ENCODE peak calls at places on chromosome 4, in four cellular contexts. J, D, O and K are unnamed samples.

GRCh38 chr4:130359537-130359936 is 1263.6 kb downstream of the C4orf33 start:
- DNase-seq in O (no peak), J (no peak), D (peak; percentile 64), K (no peak)

GRCh38 chr4:71732706-71733105 is 51.2 kb downstream of the GC start:
- DNase-seq in D (peak; percentile 46), J (no peak), O (peak; percentile 52), K (no peak)

GRCh38 chr4:121096629-121097028 is 24.3 kb upstream of the NDNF start:
- DNase-seq in O (peak; percentile 26), D (peak; percentile 58), J (no peak), K (no peak)

GRCh38 chr4:3320361-3321023 is 27.7 kb downstream of the RGS12 start:
- DNase-seq in D (no peak), J (no peak), O (peak; percentile 71), K (peak; percentile 31)

GRCh38 chr4:83392562-83392961 is 57.9 kb upstream of the HPSE start:
- DNase-seq in D (no peak), J (no peak), O (no peak), K (no peak)

GRCh38 chr4:85672116-85672515 is 197.2 kb downstream of the ARHGAP24 start:
- DNase-seq in D (no peak), O (no peak), J (no peak), K (no peak)

GRCh38 chr4:105994061-105994460 is 98.8 kb downstream of the NPNT start:
- DNase-seq in D (no peak), J (no peak), O (no peak), K (no peak)

GRCh38 chr4:156593464-156593863 is 378.1 kb downstream of the PDGFC start:
- DNase-seq in O (no peak), J (no peak), D (no peak), K (no peak)

GRCh38 chr4:7552466-7552865 is 117.7 kb upstream of the PSAPL1 start:
- DNase-seq in D (no peak), O (no peak), J (no peak), K (no peak)

GRCh38 chr4:2938906-2939305 is 24.3 kb downstream of the NOP14 start:
- DNase-seq in D (no peak), J (no peak), O (no peak), K (peak; percentile 48)

GRCh38 chr4:56990109-56990508 is 11.4 kb downstream of the POLR2B start:
- DNase-seq in J (no peak), D (peak; percentile 64), O (no peak), K (no peak)

GRCh38 chr4:36278789-36279188 is 2.6 kb upstream of the DTHD1 start:
- DNase-seq in O (no peak), D (no peak), J (no peak), K (no peak)

GRCh38 chr4:106809083-106809482 is 227.0 kb downstream of the DKK2 start:
- DNase-seq in O (peak; percentile 49), D (peak; percentile 67), J (no peak), K (no peak)

GRCh38 chr4:121192500-121192899 is 28.4 kb upstream of the TNIP3 start:
- DNase-seq in O (peak; percentile 64), J (no peak), D (peak; percentile 70), K (no peak)

GRCh38 chr4:18406220-18406619 is 384.7 kb upstream of the LCORL start:
- DNase-seq in O (no peak), J (no peak), D (no peak), K (no peak)

GRCh38 chr4:142314686-142315085 is 531.4 kb downstream of the INPP4B start:
- DNase-seq in J (no peak), D (no peak), O (peak; percentile 78), K (no peak)

GRCh38 chr4:53313510-53313909 is 52.4 kb downstream of the SCFD2 start:
- DNase-seq in O (peak; percentile 29), D (peak; percentile 61), J (no peak), K (no peak)

GRCh38 chr4:87188063-87188462 is 32.4 kb downstream of the KLHL8 start:
- DNase-seq in J (no peak), O (no peak), D (peak; percentile 19), K (no peak)

GRCh38 chr4:26433556-26433955 is 56.7 kb downstream of the CCKAR start:
- DNase-seq in J (no peak), D (peak; percentile 19), O (no peak), K (no peak)

GRCh38 chr4:158253350-158253980 is 43.2 kb downstream of the TMEM144 start:
- DNase-seq in D (peak; percentile 75), J (no peak), O (peak; percentile 78), K (no peak)

GRCh38 chr4:41245983-41246382 is 10.7 kb upstream of the UCHL1 start:
- DNase-seq in J (no peak), D (no peak), O (no peak), K (no peak)

GRCh38 chr4:184313710-184314659 is 96.3 kb upstream of the ENPP6 start:
- DNase-seq in D (no peak), J (no peak), O (no peak), K (no peak)

GRCh38 chr4:69744157-69744478 is 16.3 kb downstream of the SULT1B1 start:
- DNase-seq in D (no peak), J (no peak), O (no peak), K (no peak)

GRCh38 chr4:13126976-13127910 is 356.9 kb downstream of the RAB28 start:
- DNase-seq in D (no peak), J (no peak), O (peak; percentile 20), K (no peak)

GRCh38 chr4:61543976-61544375 is 343.9 kb downstream of the ADGRL3 start:
- DNase-seq in D (no peak), J (no peak), O (no peak), K (no peak)

GRCh38 chr4:187826725-187827124 is 168.8 kb upstream of the ZFP42 start:
- DNase-seq in J (no peak), D (no peak), O (no peak), K (no peak)
- TF ChIP-seq CTCF in J (no peak), D (no peak), O (no peak), K (no peak)

GRCh38 chr4:163382178-163382869 is 38.6 kb downstream of the NPY5R start:
- DNase-seq in O (no peak), J (no peak), D (no peak), K (no peak)
- H3K27ac ChIP-seq in O (no peak overlapping the region), J (no peak overlapping the region), D (no peak overlapping the region), K (no peak overlapping the region)

GRCh38 chr4:48947731-48948130 is 38.3 kb upstream of the CWH43 start:
- DNase-seq in O (no peak), D (no peak), J (no peak), K (no peak)
- TF ChIP-seq CTCF in O (no peak), D (no peak), J (no peak), K (no peak)

DNA sequence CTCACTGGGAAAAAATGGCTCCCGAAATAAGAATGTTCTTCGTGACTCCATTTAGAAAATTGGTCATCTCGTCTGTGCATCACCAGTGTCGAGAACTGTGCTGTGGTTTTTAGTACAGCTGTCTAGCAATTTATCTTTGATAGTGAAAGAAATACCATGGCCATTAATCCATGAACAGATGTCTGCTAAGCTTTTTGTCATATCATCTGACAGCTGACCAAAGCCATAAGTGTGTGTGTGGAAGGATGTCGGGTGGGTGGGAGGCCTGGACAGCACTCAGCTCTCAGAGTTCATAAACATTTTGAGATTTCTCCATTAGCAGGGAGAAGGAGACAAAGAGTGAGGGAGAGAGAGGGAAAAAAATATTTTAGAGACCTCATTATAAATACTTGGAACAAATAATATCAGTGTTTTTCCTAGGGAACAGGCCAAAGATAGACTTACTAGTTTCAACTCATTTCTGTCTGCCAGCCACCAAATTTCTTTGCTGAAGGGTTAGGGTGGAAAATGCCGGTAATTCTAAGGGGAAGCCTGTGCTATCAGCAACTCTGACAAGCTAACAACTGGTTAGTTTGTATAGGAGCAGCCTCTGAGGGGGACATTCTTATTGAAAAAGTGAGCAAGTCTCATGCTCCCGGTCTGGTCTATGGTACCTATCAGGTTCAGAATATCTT is 41.7 kb upstream of the PDLIM3 start:
- DNase-seq in O (no peak), J (no peak), D (peak; percentile 50), K (no peak)
- H3K27ac ChIP-seq in O (peak overlapping the region; percentile 84), J (no peak overlapping the region), D (peak overlapping the region; percentile 80), K (peak overlapping the region; percentile 55)

GRCh38 chr4:16217300-16218051 is 8.8 kb downstream of the TAPT1 start:
- DNase-seq in O (no peak), J (no peak), D (no peak), K (no peak)
- TF ChIP-seq CTCF in O (no peak), J (no peak), D (no peak), K (no peak)

GRCh38 chr4:14620567-14621138 is 381.6 kb upstream of the CPEB2 start:
- DNase-seq in O (no peak), D (no peak), J (no peak), K (no peak)
- H3K27ac ChIP-seq in O (no peak overlapping the region), D (peak overlapping the region; percentile 55), J (no peak overlapping the region), K (no peak overlapping the region)